ENCODE peak calls at places on chromosomes 3 and 15, in four cellular contexts. One of them, this sample, is unnamed.

GRCh38 chr15:68364028-68364659 is 67.8 kb downstream of the ITGA11 start:
- DNase-seq in fibroblast of pulmonary artery: peak; percentile 73
- DNase-seq in psoas muscle: no peak
- DNase-seq in Peyer's patch: no peak
- DNase-seq in this sample: no peak

GRCh38 chr3:155065537-155065936 is 14.6 kb upstream of the MME start:
- DNase-seq in fibroblast of pulmonary artery: peak; percentile 79
- DNase-seq in Peyer's patch: no peak
- DNase-seq in psoas muscle: no peak
- DNase-seq in this sample: no peak

GRCh38 chr3:117688583-117688982 is 979.0 kb downstream of the TUSC7 start:
- DNase-seq in psoas muscle: no peak
- DNase-seq in Peyer's patch: no peak
- DNase-seq in fibroblast of pulmonary artery: no peak
- DNase-seq in this sample: no peak

GRCh38 chr3:5188419-5189405 is 1.2 kb downstream of the EDEM1 start:
- DNase-seq in Peyer's patch: peak; percentile 70
- DNase-seq in fibroblast of pulmonary artery: peak; percentile 38
- DNase-seq in psoas muscle: no peak
- DNase-seq in this sample: peak; percentile 9

GRCh38 chr3:108175352-108175751 is 46.9 kb downstream of the IFT57 start:
- DNase-seq in Peyer's patch: no peak
- DNase-seq in psoas muscle: no peak
- DNase-seq in fibroblast of pulmonary artery: no peak
- DNase-seq in this sample: no peak

GRCh38 chr15:80285379-80285778 is 33.4 kb upstream of the CTXND1 start:
- DNase-seq in fibroblast of pulmonary artery: no peak
- DNase-seq in psoas muscle: no peak
- DNase-seq in Peyer's patch: no peak
- DNase-seq in this sample: no peak

GRCh38 chr15:67838789-67839332 is 984 bp downstream of the RNU6-1 start:
- DNase-seq in psoas muscle: peak; percentile 85
- DNase-seq in Peyer's patch: peak; percentile 71
- DNase-seq in fibroblast of pulmonary artery: peak; percentile 53
- DNase-seq in this sample: peak; percentile 71

GRCh38 chr3:120726784-120727183 is 15.5 kb downstream of the RABL3 start:
- DNase-seq in fibroblast of pulmonary artery: peak; percentile 23
- DNase-seq in psoas muscle: no peak
- DNase-seq in Peyer's patch: no peak
- DNase-seq in this sample: no peak

GRCh38 chr3:171772427-171773056 is 37.7 kb downstream of the PLD1 start:
- DNase-seq in psoas muscle: peak; percentile 67
- DNase-seq in fibroblast of pulmonary artery: peak; percentile 82
- DNase-seq in Peyer's patch: no peak
- DNase-seq in this sample: peak; percentile 62

GRCh38 chr3:75171632-75172230 is 492.4 kb upstream of the FRG2C start:
- DNase-seq in fibroblast of pulmonary artery: peak; percentile 24
- DNase-seq in Peyer's patch: no peak
- DNase-seq in psoas muscle: no peak
- DNase-seq in this sample: no peak

GRCh38 chr15:22980189-22981136 is at the start of gene CYFIP1:
- DNase-seq in Peyer's patch: peak; percentile 92
- DNase-seq in fibroblast of pulmonary artery: peak; percentile 82
- DNase-seq in psoas muscle: peak; percentile 91
- DNase-seq in this sample: peak; percentile 80

GRCh38 chr3:112619295-112619694 is 21.6 kb downstream of the CCDC80 start:
- DNase-seq in Peyer's patch: no peak
- DNase-seq in psoas muscle: no peak
- DNase-seq in fibroblast of pulmonary artery: no peak
- DNase-seq in this sample: no peak

DNA sequence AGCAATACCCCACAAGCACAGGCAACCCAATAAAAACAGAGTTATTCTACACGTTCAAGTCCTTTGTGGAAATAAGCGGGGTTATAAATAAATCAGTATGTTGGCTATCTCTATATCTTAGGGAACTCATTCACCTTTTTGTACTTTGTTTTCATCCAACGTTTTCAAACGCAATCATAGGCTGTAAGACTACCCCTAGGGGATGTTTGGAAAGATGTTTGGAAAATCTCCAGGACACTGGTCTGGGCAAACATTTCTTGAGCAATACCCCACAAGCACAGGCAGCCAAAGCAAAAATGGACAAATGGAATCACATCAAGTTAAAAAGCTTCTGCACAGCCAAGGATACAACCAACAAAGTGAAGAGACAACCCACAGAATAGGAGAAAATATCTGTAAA is 70.1 kb downstream of the CLDN11 start:
- DNase-seq in psoas muscle: no peak
- DNase-seq in fibroblast of pulmonary artery: peak; percentile 86
- DNase-seq in Peyer's patch: no peak
- DNase-seq in this sample: no peak
- TF ChIP-seq CTCF in psoas muscle: no peak
- TF ChIP-seq CTCF in fibroblast of pulmonary artery: peak; percentile 15
- TF ChIP-seq CTCF in Peyer's patch: no peak
- TF ChIP-seq CTCF in this sample: no peak

DNA sequence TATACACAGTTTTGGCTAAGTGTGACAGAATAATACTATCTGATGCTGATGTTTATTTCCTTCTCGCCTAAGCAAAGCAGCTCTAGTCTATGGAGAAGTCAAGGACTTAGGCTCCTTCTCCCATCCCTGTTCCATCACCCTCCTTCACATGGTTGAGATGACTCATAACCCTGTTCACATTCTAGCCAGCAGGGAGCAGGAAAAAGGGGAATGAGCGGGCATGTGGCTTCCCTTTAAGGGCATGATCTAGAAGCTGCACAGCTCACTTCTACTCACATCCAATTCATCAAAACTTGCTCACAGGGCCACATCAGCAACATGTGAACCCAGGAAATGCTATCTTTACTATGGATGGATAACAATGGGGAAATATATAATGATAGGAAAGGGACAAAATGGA is 40.9 kb downstream of the CBLB start:
- DNase-seq in psoas muscle: peak; percentile 40
- DNase-seq in fibroblast of pulmonary artery: peak; percentile 90
- DNase-seq in Peyer's patch: no peak
- DNase-seq in this sample: no peak
- TF ChIP-seq CTCF in psoas muscle: peak; percentile 28
- TF ChIP-seq CTCF in fibroblast of pulmonary artery: peak; percentile 64
- TF ChIP-seq CTCF in Peyer's patch: peak; percentile 42
- TF ChIP-seq CTCF in this sample: no peak

DNA sequence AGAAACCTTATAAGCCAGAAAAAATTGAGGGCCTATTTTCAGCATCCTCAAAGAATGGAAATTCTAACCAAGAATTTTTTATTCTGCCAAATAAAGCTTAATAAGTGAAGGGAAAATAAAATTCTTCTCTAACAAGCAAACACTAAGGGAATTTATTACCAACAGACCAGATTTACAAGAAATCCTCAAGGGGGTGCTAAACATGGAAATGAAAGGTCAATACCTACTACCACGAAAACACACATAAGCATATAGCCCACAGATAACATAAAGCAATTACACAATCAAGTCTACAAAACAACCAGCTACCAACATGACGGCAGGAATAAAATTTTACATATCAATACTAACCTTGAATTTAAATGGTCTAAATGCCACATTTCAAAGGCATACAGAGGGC is 883.5 kb downstream of the SI start:
- DNase-seq in fibroblast of pulmonary artery: no peak
- DNase-seq in psoas muscle: no peak
- DNase-seq in Peyer's patch: no peak
- DNase-seq in this sample: no peak
- TF ChIP-seq CTCF in fibroblast of pulmonary artery: no peak
- TF ChIP-seq CTCF in psoas muscle: no peak
- TF ChIP-seq CTCF in Peyer's patch: no peak
- TF ChIP-seq CTCF in this sample: no peak

GRCh38 chr3:64224826-64225606 is at the start of gene PRICKLE2:
- DNase-seq in Peyer's patch: no peak
- DNase-seq in fibroblast of pulmonary artery: peak; percentile 93
- DNase-seq in psoas muscle: peak; percentile 87
- DNase-seq in this sample: peak; percentile 61
- TF ChIP-seq CTCF in Peyer's patch: no peak
- TF ChIP-seq CTCF in fibroblast of pulmonary artery: peak; percentile 34
- TF ChIP-seq CTCF in psoas muscle: peak; percentile 6
- TF ChIP-seq CTCF in this sample: no peak

GRCh38 chr15:84634228-84634837 is 19.8 kb downstream of the WDR73 start:
- DNase-seq in fibroblast of pulmonary artery: no peak
- DNase-seq in psoas muscle: no peak
- DNase-seq in Peyer's patch: no peak
- DNase-seq in this sample: no peak

GRCh38 chr15:84629033-84629432 is 25.1 kb downstream of the WDR73 start:
- DNase-seq in Peyer's patch: no peak
- DNase-seq in psoas muscle: no peak
- DNase-seq in fibroblast of pulmonary artery: no peak
- DNase-seq in this sample: no peak

GRCh38 chr15:84638103-84638502 is 16.0 kb downstream of the WDR73 start:
- DNase-seq in psoas muscle: no peak
- DNase-seq in fibroblast of pulmonary artery: no peak
- DNase-seq in Peyer's patch: no peak
- DNase-seq in this sample: no peak

GRCh38 chr15:84631706-84632272 is 22.3 kb downstream of the WDR73 start:
- DNase-seq in fibroblast of pulmonary artery: peak; percentile 24
- DNase-seq in psoas muscle: no peak
- DNase-seq in Peyer's patch: no peak
- DNase-seq in this sample: no peak

GRCh38 chr15:84633311-84634227 is 20.5 kb downstream of the WDR73 start:
- DNase-seq in fibroblast of pulmonary artery: peak; percentile 71
- DNase-seq in Peyer's patch: peak; percentile 87
- DNase-seq in psoas muscle: peak; percentile 85
- DNase-seq in this sample: peak; percentile 72
- TF ChIP-seq CTCF in fibroblast of pulmonary artery: no peak
- TF ChIP-seq CTCF in Peyer's patch: no peak
- TF ChIP-seq CTCF in psoas muscle: no peak
- TF ChIP-seq CTCF in this sample: no peak

GRCh38 chr3:54950391-54951003 is 22.6 kb upstream of the LRTM1 start:
- DNase-seq in psoas muscle: no peak
- DNase-seq in Peyer's patch: no peak
- DNase-seq in fibroblast of pulmonary artery: no peak
- DNase-seq in this sample: no peak

GRCh38 chr3:54949491-54950044 is 21.7 kb upstream of the LRTM1 start:
- DNase-seq in psoas muscle: no peak
- DNase-seq in fibroblast of pulmonary artery: no peak
- DNase-seq in Peyer's patch: no peak
- DNase-seq in this sample: no peak

GRCh38 chr3:54954019-54954418 is 26.2 kb upstream of the LRTM1 start:
- DNase-seq in psoas muscle: no peak
- DNase-seq in fibroblast of pulmonary artery: peak; percentile 50
- DNase-seq in Peyer's patch: no peak
- DNase-seq in this sample: no peak

GRCh38 chr3:54954516-54954915 is 26.7 kb upstream of the LRTM1 start:
- DNase-seq in fibroblast of pulmonary artery: no peak
- DNase-seq in Peyer's patch: no peak
- DNase-seq in psoas muscle: no peak
- DNase-seq in this sample: no peak

DNA sequence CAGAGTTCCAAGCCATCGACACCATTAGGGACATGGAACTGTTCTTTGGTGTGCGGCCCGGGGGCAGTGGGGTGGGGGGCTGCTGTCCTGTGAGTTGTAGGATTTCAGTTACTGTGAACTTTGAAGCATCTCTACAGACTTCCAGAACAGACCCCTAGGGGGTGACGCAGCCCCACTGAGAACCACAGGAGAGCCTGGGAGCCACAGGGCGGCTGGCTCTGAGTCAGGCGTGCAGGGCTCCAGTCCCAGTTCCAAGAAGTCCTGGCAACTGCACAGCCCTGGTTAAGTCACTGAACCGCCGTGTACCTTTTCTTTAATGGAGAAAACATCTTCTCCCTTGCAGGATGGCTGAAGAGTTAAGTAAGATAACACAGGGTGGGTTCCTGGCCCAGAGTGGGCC is 23.5 kb upstream of the LRTM1 start:
- DNase-seq in fibroblast of pulmonary artery: peak; percentile 90
- DNase-seq in psoas muscle: peak; percentile 92
- DNase-seq in Peyer's patch: peak; percentile 60
- DNase-seq in this sample: peak; percentile 72
- TF ChIP-seq CTCF in fibroblast of pulmonary artery: peak; percentile 79
- TF ChIP-seq CTCF in psoas muscle: peak; percentile 75
- TF ChIP-seq CTCF in Peyer's patch: peak; percentile 40
- TF ChIP-seq CTCF in this sample: peak; percentile 73

GRCh38 chr3:94301346-94301745 is 238.5 kb downstream of the NSUN3 start:
- DNase-seq in fibroblast of pulmonary artery: no peak
- DNase-seq in psoas muscle: no peak
- DNase-seq in Peyer's patch: no peak
- DNase-seq in this sample: no peak

GRCh38 chr3:94305835-94306685 is 243.2 kb downstream of the NSUN3 start:
- DNase-seq in fibroblast of pulmonary artery: no peak
- DNase-seq in psoas muscle: no peak
- DNase-seq in Peyer's patch: no peak
- DNase-seq in this sample: peak; percentile 5

GRCh38 chr3:94304953-94305352 is 242.1 kb downstream of the NSUN3 start:
- DNase-seq in psoas muscle: no peak
- DNase-seq in Peyer's patch: no peak
- DNase-seq in fibroblast of pulmonary artery: no peak
- DNase-seq in this sample: no peak

GRCh38 chr3:94303266-94303665 is 240.4 kb downstream of the NSUN3 start:
- DNase-seq in fibroblast of pulmonary artery: no peak
- DNase-seq in psoas muscle: no peak
- DNase-seq in Peyer's patch: no peak
- DNase-seq in this sample: no peak

GRCh38 chr3:94303897-94304296 is 241.0 kb downstream of the NSUN3 start:
- DNase-seq in Peyer's patch: no peak
- DNase-seq in psoas muscle: no peak
- DNase-seq in fibroblast of pulmonary artery: peak; percentile 14
- DNase-seq in this sample: no peak
- TF ChIP-seq CTCF in Peyer's patch: no peak
- TF ChIP-seq CTCF in psoas muscle: no peak
- TF ChIP-seq CTCF in fibroblast of pulmonary artery: peak; percentile 3
- TF ChIP-seq CTCF in this sample: no peak

DNA sequence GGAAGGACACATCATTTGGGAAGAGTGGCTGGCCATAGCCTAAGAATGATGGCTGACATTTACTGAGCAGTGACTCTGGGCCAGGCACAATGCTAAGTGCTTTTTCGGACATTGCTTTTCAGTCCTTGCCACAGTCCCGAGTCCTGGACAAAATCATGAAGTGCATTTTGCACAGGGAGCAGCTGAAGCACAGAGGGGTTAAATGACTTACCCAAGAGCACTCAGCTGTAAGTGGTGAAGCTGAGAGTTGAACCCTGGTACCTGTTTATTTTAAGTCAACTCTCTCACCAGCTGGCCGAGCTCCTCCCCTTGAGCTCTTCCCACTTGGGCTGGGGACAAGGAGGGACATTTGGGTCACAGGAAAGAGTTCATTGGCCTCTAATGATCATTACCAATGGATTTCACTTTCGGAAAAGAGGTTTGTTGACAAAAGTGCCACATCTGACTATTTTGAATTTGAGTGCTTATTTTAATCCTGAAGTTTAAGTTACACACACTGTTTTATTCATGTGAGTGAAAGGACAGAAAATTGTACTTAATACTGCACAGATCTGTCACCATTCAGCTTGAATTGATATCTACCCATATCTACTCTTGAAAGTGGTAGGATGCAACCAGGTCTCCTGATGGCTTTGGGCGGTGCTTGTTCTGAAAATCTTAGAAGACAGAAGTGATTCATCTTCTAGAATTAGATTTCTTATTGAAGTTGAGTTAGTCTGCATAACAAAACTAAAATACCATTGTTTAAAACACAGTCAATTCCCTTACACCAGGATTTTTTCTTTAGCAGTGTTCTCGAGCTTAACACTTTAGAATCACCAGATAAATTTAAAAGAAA is 368.7 kb upstream of the PROK2 start:
- DNase-seq in Peyer's patch: no peak
- DNase-seq in psoas muscle: no peak
- DNase-seq in fibroblast of pulmonary artery: no peak
- DNase-seq in this sample: no peak
- TF ChIP-seq CTCF in Peyer's patch: no peak
- TF ChIP-seq CTCF in psoas muscle: no peak
- TF ChIP-seq CTCF in fibroblast of pulmonary artery: no peak
- TF ChIP-seq CTCF in this sample: no peak

GRCh38 chr3:1953519-1953918 is 145.1 kb upstream of the CNTN4 start:
- DNase-seq in fibroblast of pulmonary artery: no peak
- DNase-seq in Peyer's patch: no peak
- DNase-seq in psoas muscle: no peak
- DNase-seq in this sample: no peak
- TF ChIP-seq CTCF in fibroblast of pulmonary artery: no peak
- TF ChIP-seq CTCF in Peyer's patch: no peak
- TF ChIP-seq CTCF in psoas muscle: no peak
- TF ChIP-seq CTCF in this sample: no peak